ENCODE peak calls at places on chromosomes 16 and 17, in eight cellular contexts. A is stomach, E is posterior vena cava, K is fibroblast of villous mesenchyme, B is EH, I is sigmoid colon, U is NCI-H1105, L is Peyer's patch. T is an unnamed sample.

GRCh38 chr17:74281799-74282198 is 7.8 kb downstream of the DNAI2 start:
- DNase-seq in A (no peak), E (no peak), K (no peak), B (no peak), I (no peak), U (no peak), L (no peak), T (no peak)

GRCh38 chr16:2857451-2858244 is at the start of gene PRSS22:
- DNase-seq in A (peak; percentile 87), E (peak; percentile 67), K (peak; percentile 9), B (no peak), I (no peak), U (no peak), L (peak; percentile 59), T (no peak)

GRCh38 chr16:21233521-21234150 is at the start of gene ANKS4B:
- DNase-seq in A (peak; percentile 29), E (no peak), K (no peak), B (no peak), I (no peak), U (no peak), L (peak; percentile 61), T (no peak)

GRCh38 chr17:44651228-44651627 is 5.0 kb upstream of the MEIOC start:
- DNase-seq in A (no peak), E (no peak), K (no peak), B (no peak), I (no peak), U (no peak), L (no peak), T (no peak)

GRCh38 chr17:37844158-37844976 is 79.8 kb upstream of the TBC1D3K start:
- DNase-seq in A (peak; percentile 58), E (peak; percentile 90), K (peak; percentile 45), B (peak; percentile 63), I (no peak), U (no peak), L (peak; percentile 74), T (no peak)

GRCh38 chr17:19372866-19373505 is 5.3 kb upstream of the MAPK7 start:
- DNase-seq in A (no peak), E (no peak), K (no peak), B (no peak), I (peak; percentile 50), U (no peak), L (no peak), T (no peak)

GRCh38 chr16:85460252-85460982 is 152.7 kb upstream of the GSE1 start:
- DNase-seq in A (no peak), E (no peak), K (peak; percentile 40), B (no peak), I (no peak), U (no peak), L (no peak), T (no peak)

GRCh38 chr16:17557480-17557879 is 86.7 kb upstream of the XYLT1 start:
- DNase-seq in A (no peak), E (no peak), K (no peak), B (no peak), I (no peak), U (no peak), L (no peak), T (no peak)

GRCh38 chr17:17557796-17558195 is 33.7 kb downstream of the PEMT start:
- DNase-seq in A (peak; percentile 77), E (no peak), K (no peak), B (no peak), I (no peak), U (no peak), L (no peak), T (no peak)

GRCh38 chr17:16352838-16353701 is at the start of gene CENPV:
- DNase-seq in A (peak; percentile 64), E (peak; percentile 83), K (peak; percentile 40), B (peak; percentile 48), I (peak; percentile 70), U (peak; percentile 62), L (peak; percentile 81), T (no peak)

GRCh38 chr17:81345211-81346089 is 49.8 kb upstream of the BAHCC1 start:
- DNase-seq in A (peak; percentile 92), E (peak; percentile 97), K (peak; percentile 90), B (peak; percentile 92), I (peak; percentile 97), U (peak; percentile 56), L (peak; percentile 94), T (peak; percentile 63)

GRCh38 chr16:49462989-49463371 is 89.4 kb downstream of the C16orf78 start:
- DNase-seq in A (peak; percentile 17), E (no peak), K (no peak), B (no peak), I (peak; percentile 43), U (peak; percentile 21), L (no peak), T (no peak)

GRCh38 chr16:65600629-65601028 is 478.8 kb upstream of the CDH11 start:
- DNase-seq in A (no peak), E (no peak), K (peak; percentile 33), B (peak; percentile 39), I (no peak), U (no peak), L (no peak), T (no peak)

GRCh38 chr16:88334517-88335149 is 48.1 kb upstream of the ZNF469 start:
- DNase-seq in A (no peak), E (no peak), K (no peak), B (peak; percentile 12), I (no peak), U (no peak), L (no peak), T (no peak)

GRCh38 chr16:87421369-87421912 is 29.3 kb downstream of the MAP1LC3B start:
- DNase-seq in A (no peak), E (no peak), K (no peak), B (no peak), I (no peak), U (no peak), L (no peak), T (no peak)

GRCh38 chr17:17837966-17838962 is 1.5 kb upstream of the SREBF1 start:
- DNase-seq in A (no peak), E (no peak), K (peak; percentile 62), B (peak; percentile 73), I (no peak), U (peak; percentile 78), L (peak; percentile 68), T (peak; percentile 84)

GRCh38 chr16:57590654-57591085 is 37.8 kb upstream of the ADGRG1 start:
- DNase-seq in A (no peak), E (peak; percentile 69), K (peak; percentile 68), B (peak; percentile 72), I (no peak), U (no peak), L (no peak), T (no peak)

GRCh38 chr16:29744541-29745101 is 1.2 kb downstream of the C16orf54 start:
- DNase-seq in A (no peak), E (no peak), K (no peak), B (no peak), I (no peak), U (no peak), L (no peak), T (no peak)

GRCh38 chr17:80632046-80632581 is 87.5 kb downstream of the RPTOR start:
- DNase-seq in A (no peak), E (no peak), K (no peak), B (no peak), I (no peak), U (no peak), L (no peak), T (no peak)

GRCh38 chr17:65228734-65229390 is 91.7 kb downstream of the RGS9 start:
- DNase-seq in A (no peak), E (no peak), K (peak; percentile 82), B (peak; percentile 91), I (no peak), U (peak; percentile 46), L (no peak), T (peak; percentile 93)

GRCh38 chr16:47046726-47047602 is 73.5 kb upstream of the DNAJA2 start:
- DNase-seq in A (no peak), E (no peak), K (no peak), B (no peak), I (no peak), U (no peak), L (no peak), T (no peak)

GRCh38 chr17:82664276-82664575 is 16.0 kb upstream of the WDR45B start:
- DNase-seq in A (no peak), E (no peak), K (no peak), B (no peak), I (no peak), U (no peak), L (no peak), T (no peak)

GRCh38 chr17:48471807-48472484 is 41.9 kb upstream of the SKAP1 start:
- DNase-seq in A (no peak), E (no peak), K (no peak), B (no peak), I (no peak), U (peak; percentile 72), L (no peak), T (no peak)

GRCh38 chr17:1563786-1564613 is 1.4 kb upstream of the PITPNA start:
- DNase-seq in A (no peak), E (no peak), K (no peak), B (no peak), I (no peak), U (no peak), L (no peak), T (no peak)

GRCh38 chr17:58351710-58352017 is 337 bp downstream of the SUPT4H1 start:
- DNase-seq in A (no peak), E (no peak), K (peak; percentile 7), B (no peak), I (no peak), U (no peak), L (no peak), T (no peak)

GRCh38 chr17:4934173-4934979 is 2.3 kb downstream of the GP1BA start:
- DNase-seq in A (peak; percentile 69), E (no peak), K (peak; percentile 42), B (peak; percentile 59), I (no peak), U (peak; percentile 19), L (no peak), T (peak; percentile 42)

GRCh38 chr16:81321039-81321438 is 6.3 kb downstream of the GAN start:
- DNase-seq in A (no peak), E (no peak), K (no peak), B (peak; percentile 4), I (no peak), U (no peak), L (no peak), T (no peak)

GRCh38 chr16:81634380-81635121 is 144.5 kb upstream of the PLCG2 start:
- DNase-seq in A (no peak), E (no peak), K (peak; percentile 64), B (no peak), I (no peak), U (no peak), L (no peak), T (no peak)

GRCh38 chr17:65155622-65156021 is 18.5 kb downstream of the RGS9 start:
- DNase-seq in A (no peak), E (no peak), K (peak; percentile 17), B (no peak), I (no peak), U (no peak), L (no peak), T (no peak)

GRCh38 chr16:9003322-9003721 is 39.6 kb upstream of the USP7 start:
- DNase-seq in A (peak; percentile 86), E (no peak), K (no peak), B (no peak), I (no peak), U (no peak), L (peak; percentile 64), T (no peak)

GRCh38 chr17:35895602-35896001 is 15.4 kb upstream of the CCL5 start:
- DNase-seq in A (no peak), E (no peak), K (peak; percentile 77), B (peak; percentile 41), I (no peak), U (no peak), L (no peak), T (no peak)

GRCh38 chr17:7260601-7261376 is 1.5 kb downstream of the CLDN7 start:
- DNase-seq in A (peak; percentile 47), E (no peak), K (no peak), B (no peak), I (no peak), U (peak; percentile 59), L (peak; percentile 87), T (no peak)

GRCh38 chr16:53055603-53056527 is 1.1 kb downstream of the CHD9 start:
- DNase-seq in A (no peak), E (no peak), K (peak; percentile 97), B (peak; percentile 86), I (peak; percentile 76), U (no peak), L (no peak), T (peak; percentile 46)

GRCh38 chr17:68381076-68381900 is 76.0 kb downstream of the WIPI1 start:
- DNase-seq in A (peak; percentile 41), E (no peak), K (peak; percentile 98), B (peak; percentile 94), I (peak; percentile 17), U (no peak), L (no peak), T (peak; percentile 99)

T was measured in H4.